ENCODE peak calls at places on chromosomes 4 and X, in ten cellular contexts. J, F, T, E, B, V, S, R, W and A are unnamed samples.

GRCh38 chr4:137213372-137214173 is 318.7 kb downstream of the PCDH18 start:
- DNase-seq in J (no peak), F (no peak), T (no peak), E (no peak), B (peak; percentile 31), V (no peak), S (peak; percentile 39), R (no peak), W (no peak), A (no peak)

GRCh38 chr4:55947912-55948725 is 626 bp upstream of the CEP135 start:
- DNase-seq in J (no peak), F (peak; percentile 52), T (peak; percentile 59), E (peak; percentile 27), B (peak; percentile 60), V (peak; percentile 86), S (peak; percentile 93), R (peak; percentile 81), W (no peak), A (peak; percentile 64)

GRCh38 chrX:146854281-146854680 is 39.7 kb upstream of the CXorf51A start:
- DNase-seq in J (no peak), F (no peak), T (no peak), E (no peak), B (no peak), V (no peak), S (no peak), R (no peak), W (no peak), A (no peak)

GRCh38 chr4:77100234-77100633 is 24.4 kb upstream of the CCNI start:
- DNase-seq in J (no peak), F (no peak), T (no peak), E (no peak), B (no peak), V (no peak), S (no peak), R (no peak), W (no peak), A (no peak)

GRCh38 chr4:53014368-53014767 is 152.3 kb downstream of the RASL11B start:
- DNase-seq in J (no peak), F (no peak), T (no peak), E (no peak), B (no peak), V (no peak), S (no peak), R (no peak), W (no peak), A (no peak)

GRCh38 chr4:151983854-151984253 is 223.0 kb upstream of the GATB start:
- DNase-seq in J (no peak), F (no peak), T (no peak), E (no peak), B (no peak), V (no peak), S (no peak), R (no peak), W (no peak), A (no peak)

GRCh38 chrX:74133156-74133796 is 170.7 kb upstream of the ZCCHC13 start:
- DNase-seq in J (no peak), F (peak; percentile 42), T (peak; percentile 19), E (peak; percentile 27), B (peak; percentile 65), V (peak; percentile 62), S (peak; percentile 69), R (peak; percentile 51), W (no peak), A (no peak)

GRCh38 chr4:139214039-139214534 is 37.1 kb upstream of the ELF2 start:
- DNase-seq in J (no peak), F (peak; percentile 78), T (peak; percentile 65), E (no peak), B (no peak), V (peak; percentile 95), S (no peak), R (no peak), W (no peak), A (peak; percentile 74)

GRCh38 chrX:132119283-132119682 is 8.5 kb downstream of the FRMD7 start:
- DNase-seq in J (no peak), F (no peak), T (no peak), E (no peak), B (no peak), V (no peak), S (no peak), R (no peak), W (no peak), A (no peak)

GRCh38 chrX:140507982-140508305 is 3.1 kb upstream of the SOX3 start:
- DNase-seq in J (no peak), F (no peak), T (no peak), E (no peak), B (no peak), V (no peak), S (no peak), R (no peak), W (peak; percentile 37), A (no peak)

GRCh38 chr4:26344901-26345300 is 24.1 kb downstream of the RBPJ start:
- DNase-seq in J (no peak), F (no peak), T (no peak), E (no peak), B (no peak), V (no peak), S (no peak), R (no peak), W (no peak), A (no peak)

GRCh38 chr4:106978046-106978774 is 57.9 kb downstream of the DKK2 start:
- DNase-seq in J (no peak), F (no peak), T (no peak), E (no peak), B (no peak), V (no peak), S (no peak), R (no peak), W (no peak), A (no peak)

GRCh38 chr4:173899813-173900212 is 369.8 kb upstream of the HAND2 start:
- DNase-seq in J (no peak), F (no peak), T (no peak), E (no peak), B (no peak), V (no peak), S (no peak), R (no peak), W (no peak), A (no peak)

GRCh38 chr4:165864228-165864627 is 8.8 kb upstream of the TLL1 start:
- DNase-seq in J (no peak), F (no peak), T (no peak), E (no peak), B (no peak), V (peak; percentile 16), S (no peak), R (no peak), W (no peak), A (no peak)

GRCh38 chrX:13048265-13048664 is 3.8 kb upstream of the FAM9C start:
- DNase-seq in J (no peak), F (no peak), T (no peak), E (no peak), B (no peak), V (no peak), S (no peak), R (no peak), W (no peak), A (no peak)

GRCh38 chrX:115940348-115940747 is 230.2 kb upstream of the AGTR2 start:
- DNase-seq in J (no peak), F (no peak), T (no peak), E (no peak), B (no peak), V (no peak), S (no peak), R (no peak), W (no peak), A (no peak)

GRCh38 chr4:3287972-3288570 is 4.8 kb upstream of the RGS12 start:
- DNase-seq in J (no peak), F (no peak), T (no peak), E (peak; percentile 14), B (no peak), V (no peak), S (no peak), R (no peak), W (no peak), A (no peak)

GRCh38 chrX:150223176-150224015 is 139.7 kb upstream of the MAMLD1 start:
- DNase-seq in J (no peak), F (no peak), T (no peak), E (no peak), B (no peak), V (no peak), S (no peak), R (no peak), W (no peak), A (no peak)

GRCh38 chr4:172666711-172667368 is 501.8 kb upstream of the GALNT7 start:
- DNase-seq in J (no peak), F (no peak), T (no peak), E (no peak), B (no peak), V (peak; percentile 6), S (no peak), R (no peak), W (no peak), A (no peak)

GRCh38 chr4:140099993-140100392 is 54.0 kb downstream of the MAML3 start:
- DNase-seq in J (no peak), F (no peak), T (no peak), E (peak; percentile 53), B (no peak), V (no peak), S (no peak), R (no peak), W (no peak), A (no peak)

GRCh38 chr4:121656269-121656641 is 40.5 kb downstream of the ANXA5 start:
- DNase-seq in J (peak; percentile 11), F (peak; percentile 13), T (peak; percentile 7), E (no peak), B (peak; percentile 54), V (peak; percentile 62), S (peak; percentile 83), R (no peak), W (peak; percentile 39), A (peak; percentile 8)

GRCh38 chr4:8387615-8388266 is 52.8 kb downstream of the ACOX3 start:
- DNase-seq in J (no peak), F (no peak), T (no peak), E (no peak), B (no peak), V (no peak), S (no peak), R (no peak), W (no peak), A (no peak)

GRCh38 chr4:58192217-58192616 is 1082.0 kb upstream of the IGFBP7 start:
- DNase-seq in J (no peak), F (no peak), T (no peak), E (no peak), B (no peak), V (no peak), S (no peak), R (no peak), W (no peak), A (no peak)

GRCh38 chr4:74996996-74997395 is 64.1 kb downstream of the PARM1 start:
- DNase-seq in J (no peak), F (no peak), T (no peak), E (no peak), B (no peak), V (no peak), S (no peak), R (no peak), W (no peak), A (no peak)

GRCh38 chr4:148795156-148795864 is 353.1 kb upstream of the NR3C2 start:
- DNase-seq in J (no peak), F (no peak), T (no peak), E (no peak), B (no peak), V (no peak), S (no peak), R (no peak), W (peak; percentile 76), A (no peak)